ENCODE peak calls at places on chromosome 17, in six cellular contexts. N is A549, Q is testis, V is tibial artery, O is fibroblast of villous mesenchyme, S is heart right ventricle. L is an unnamed sample.

GRCh38 chr17:67565068-67565467 is 152.7 kb upstream of the NOL11 start:
- DNase-seq in N (no peak), Q (no peak), V (no peak), O (no peak), S (no peak), L (no peak)

GRCh38 chr17:31015639-31016038 is 44.8 kb downstream of the RNF135 start:
- DNase-seq in N (no peak), Q (no peak), V (no peak), O (no peak), S (no peak), L (no peak)

GRCh38 chr17:13415877-13416416 is 185.8 kb downstream of the HS3ST3A1 start:
- DNase-seq in N (no peak), Q (peak), V (no peak), O (peak), S (peak), L (peak)

GRCh38 chr17:10614536-10615155 is 42.5 kb downstream of the MYH3 start:
- DNase-seq in N (peak), Q (peak), V (peak), O (peak), S (peak), L (no peak)

GRCh38 chr17:21253646-21254441 is 634 bp upstream of the NATD1 start:
- DNase-seq in N (no peak), Q (no peak), V (no peak), O (no peak), S (no peak), L (no peak)

GRCh38 chr17:80212962-80213650 is 7.0 kb downstream of the SGSH start:
- DNase-seq in N (no peak), Q (no peak), V (peak), O (no peak), S (no peak), L (no peak)

GRCh38 chr17:75778861-75779249 is 5.8 kb upstream of the UNK start:
- DNase-seq in N (peak), Q (peak), V (no peak), O (no peak), S (no peak), L (no peak)

GRCh38 chr17:70278846-70279465 is 109.6 kb downstream of the KCNJ2 start:
- DNase-seq in N (no peak), Q (no peak), V (no peak), O (no peak), S (no peak), L (no peak)

GRCh38 chr17:81064746-81065475 is 30.0 kb downstream of the BAIAP2 start:
- DNase-seq in N (no peak), Q (no peak), V (no peak), O (peak), S (peak), L (no peak)

GRCh38 chr17:76962858-76963257 is 94.7 kb downstream of the MGAT5B start:
- DNase-seq in N (no peak), Q (no peak), V (no peak), O (no peak), S (no peak), L (no peak)

GRCh38 chr17:76688165-76688622 is 22.6 kb downstream of the MXRA7 start:
- DNase-seq in N (peak), Q (no peak), V (no peak), O (no peak), S (no peak), L (no peak)

GRCh38 chr17:13084420-13084819 is 66.6 kb upstream of the ELAC2 start:
- DNase-seq in N (no peak), Q (no peak), V (no peak), O (no peak), S (no peak), L (no peak)

GRCh38 chr17:44971776-44972483 is 3.8 kb upstream of the C1QL1 start:
- DNase-seq in N (no peak), Q (no peak), V (no peak), O (peak), S (no peak), L (no peak)

GRCh38 chr17:67514998-67515397 is 137.9 kb downstream of the PITPNC1 start:
- DNase-seq in N (no peak), Q (no peak), V (no peak), O (no peak), S (no peak), L (no peak)

GRCh38 chr17:3557768-3558583 is at the start of gene TRPV3:
- DNase-seq in N (no peak), Q (no peak), V (no peak), O (no peak), S (no peak), L (no peak)

GRCh38 chr17:31490991-31491793 is 99.7 kb downstream of the RAB11FIP4 start:
- DNase-seq in N (no peak), Q (no peak), V (no peak), O (no peak), S (no peak), L (no peak)

GRCh38 chr17:80109066-80109618 is 7.8 kb downstream of the GAA start:
- DNase-seq in N (no peak), Q (no peak), V (no peak), O (no peak), S (no peak), L (no peak)

GRCh38 chr17:46769531-46770438 is 48.7 kb downstream of the WNT3 start:
- DNase-seq in N (no peak), Q (no peak), V (no peak), O (no peak), S (no peak), L (no peak)

GRCh38 chr17:74951065-74951464 is 15.4 kb downstream of the OTOP3 start:
- DNase-seq in N (no peak), Q (no peak), V (no peak), O (no peak), S (no peak), L (no peak)

GRCh38 chr17:19327039-19327776 is 35.3 kb downstream of the B9D1 start:
- DNase-seq in N (peak), Q (no peak), V (no peak), O (peak), S (no peak), L (no peak)

GRCh38 chr17:49894761-49895160 is 46.9 kb upstream of the TAC4 start:
- DNase-seq in N (no peak), Q (no peak), V (no peak), O (no peak), S (no peak), L (no peak)

GRCh38 chr17:33452797-33453196 is 159.7 kb upstream of the ASIC2 start:
- DNase-seq in N (no peak), Q (no peak), V (no peak), O (no peak), S (no peak), L (no peak)

GRCh38 chr17:83026311-83026811 is 53.0 kb upstream of the METRNL start:
- DNase-seq in N (no peak), Q (no peak), V (no peak), O (no peak), S (no peak), L (no peak)

GRCh38 chr17:81601525-81602120 is 35.3 kb downstream of the NPLOC4 start:
- DNase-seq in N (peak), Q (peak), V (peak), O (peak), S (peak), L (no peak)

GRCh38 chr17:50474523-50474922 is 4.1 kb upstream of the RSAD1 start:
- DNase-seq in N (no peak), Q (peak), V (no peak), O (no peak), S (no peak), L (no peak)

GRCh38 chr17:48840441-48840840 is 9.6 kb downstream of the CALCOCO2 start:
- DNase-seq in N (no peak), Q (no peak), V (no peak), O (peak), S (no peak), L (no peak)

GRCh38 chr17:5583426-5584382 is 605 bp downstream of the NLRP1 start:
- DNase-seq in N (no peak), Q (no peak), V (peak), O (peak), S (peak), L (peak)

GRCh38 chr17:64491034-64491860 is 5.6 kb downstream of the POLG2 start:
- DNase-seq in N (peak), Q (no peak), V (no peak), O (peak), S (peak), L (no peak)

GRCh38 chr17:78048346-78049292 is 79.9 kb downstream of the TMC6 start:
- DNase-seq in N (no peak), Q (no peak), V (no peak), O (no peak), S (no peak), L (no peak)

GRCh38 chr17:17445925-17446665 is 30.7 kb upstream of the MED9 start:
- DNase-seq in N (peak), Q (no peak), V (no peak), O (peak), S (peak), L (no peak)

GRCh38 chr17:19578545-19578944 is 44.9 kb downstream of the SLC47A1 start:
- DNase-seq in N (peak), Q (no peak), V (no peak), O (no peak), S (no peak), L (no peak)

GRCh38 chr17:72445055-72445991 is 324.5 kb downstream of the SOX9 start:
- DNase-seq in N (peak), Q (no peak), V (no peak), O (no peak), S (no peak), L (no peak)

GRCh38 chr17:38605230-38605851 is 411 bp downstream of the SRCIN1 start:
- DNase-seq in N (no peak), Q (no peak), V (no peak), O (no peak), S (no peak), L (no peak)

GRCh38 chr17:74354123-74354522 is 7.5 kb downstream of the BTBD17 start:
- DNase-seq in N (peak), Q (peak), V (peak), O (no peak), S (no peak), L (peak)

GRCh38 chr17:7363311-7363710 is 8.4 kb downstream of the TMEM95 start:
- DNase-seq in N (peak), Q (no peak), V (no peak), O (peak), S (no peak), L (no peak)

GRCh38 chr17:7367918-7368596 is 12.8 kb upstream of the TNK1 start:
- DNase-seq in N (no peak), Q (no peak), V (no peak), O (no peak), S (no peak), L (no peak)

GRCh38 chr17:7361906-7362305 is 7.0 kb downstream of the TMEM95 start:
- DNase-seq in N (no peak), Q (no peak), V (no peak), O (no peak), S (no peak), L (no peak)

GRCh38 chr17:7370853-7371252 is 10.0 kb upstream of the TNK1 start:
- DNase-seq in N (no peak), Q (no peak), V (no peak), O (no peak), S (no peak), L (no peak)

DNA sequence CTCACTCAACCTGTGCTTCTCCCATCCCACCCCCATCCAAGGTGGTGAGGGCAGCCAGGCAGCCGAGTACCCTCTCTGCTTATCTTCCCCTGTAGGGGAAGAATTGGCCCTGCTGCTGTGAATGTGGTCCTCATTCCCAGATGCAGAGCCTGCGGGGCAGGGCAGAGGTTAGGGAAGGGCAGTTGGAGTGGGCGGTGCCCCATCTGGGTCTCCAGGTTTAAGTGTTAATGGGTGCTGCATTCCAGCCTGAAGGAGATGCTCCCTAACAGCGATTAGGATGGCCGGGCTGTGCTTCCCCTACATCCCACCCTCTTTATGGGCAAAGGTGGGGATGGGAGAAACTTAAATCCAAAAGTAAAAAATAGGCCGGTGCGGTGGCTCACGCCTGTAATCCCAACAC is 12.1 kb downstream of the TMEM95 start:
- DNase-seq in N (no peak), Q (no peak), V (no peak), O (no peak), S (no peak), L (no peak)
- TF ChIP-seq CTCF in N (no peak), Q (no peak), V (no peak), O (no peak), S (no peak), L (no peak)

GRCh38 chr17:66192378-66192687 is 400 bp upstream of the CEP112 start:
- DNase-seq in N (no peak), Q (no peak), V (no peak), O (no peak), S (no peak), L (no peak)

GRCh38 chr17:66185842-66186241 is 6.1 kb downstream of the CEP112 start:
- DNase-seq in N (no peak), Q (no peak), V (no peak), O (no peak), S (no peak), L (no peak)

GRCh38 chr17:66187718-66188117 is 4.2 kb downstream of the CEP112 start:
- DNase-seq in N (no peak), Q (no peak), V (no peak), O (no peak), S (no peak), L (no peak)

GRCh38 chr17:66190738-66191606 is 961 bp downstream of the CEP112 start:
- DNase-seq in N (peak), Q (peak), V (no peak), O (peak), S (peak), L (no peak)

GRCh38 chr17:66191607-66192377 is at the start of gene CEP112:
- DNase-seq in N (peak), Q (peak), V (peak), O (peak), S (peak), L (peak)
- TF ChIP-seq CTCF in N (no peak), Q (no peak), V (no peak), O (no peak), S (no peak), L (no peak)

DNA sequence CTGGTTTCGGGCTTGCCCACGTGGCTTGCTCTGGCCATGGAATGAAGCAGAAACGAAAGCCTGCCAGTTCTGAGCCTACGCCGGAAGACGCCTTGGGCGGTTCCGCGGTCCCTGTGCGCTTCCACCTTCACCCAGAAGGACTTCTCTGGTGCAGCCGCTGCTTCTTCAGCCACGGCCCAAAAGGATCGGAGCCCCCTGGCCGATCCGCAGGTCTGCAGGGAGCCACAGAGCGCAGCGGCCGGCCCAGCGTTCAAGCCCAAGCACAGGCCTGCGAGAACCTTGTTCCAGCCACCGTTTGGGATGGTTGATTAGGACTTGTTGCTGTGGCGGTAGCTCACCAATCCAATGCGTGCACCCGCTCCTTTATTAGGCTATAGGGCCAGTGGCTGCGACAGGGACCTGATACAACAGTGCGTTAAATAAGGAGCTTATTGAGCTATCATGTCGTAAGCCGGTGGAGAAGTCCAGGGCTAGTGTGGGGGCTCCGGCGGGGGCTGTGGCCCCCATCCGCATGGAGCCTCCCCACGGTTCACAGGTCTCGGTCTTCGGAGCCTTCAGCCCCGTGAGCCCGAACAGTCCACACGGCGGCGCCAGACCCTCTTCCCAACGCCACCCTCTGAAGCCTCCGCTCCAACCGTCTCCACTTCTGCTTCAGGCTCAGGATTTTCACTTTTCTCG is 10.2 kb upstream of the MPP2 start:
- DNase-seq in N (peak), Q (peak), V (no peak), O (peak), S (peak), L (no peak)
- TF ChIP-seq CTCF in N (peak), Q (no peak), V (peak), O (peak), S (peak), L (peak)

GRCh38 chr17:35801583-35802224 is 6.3 kb upstream of the MMP28 start:
- DNase-seq in N (no peak), Q (peak), V (peak), O (peak), S (peak), L (peak)

GRCh38 chr17:35807371-35808144 is 1.7 kb upstream of the TAF15 start:
- DNase-seq in N (no peak), Q (no peak), V (no peak), O (peak), S (no peak), L (no peak)

GRCh38 chr17:35808962-35809854 is at the start of gene TAF15:
- DNase-seq in N (peak), Q (peak), V (peak), O (peak), S (peak), L (peak)

GRCh38 chr17:35808240-35808961 is 883 bp upstream of the TAF15 start:
- DNase-seq in N (no peak), Q (no peak), V (no peak), O (no peak), S (no peak), L (no peak)

DNA sequence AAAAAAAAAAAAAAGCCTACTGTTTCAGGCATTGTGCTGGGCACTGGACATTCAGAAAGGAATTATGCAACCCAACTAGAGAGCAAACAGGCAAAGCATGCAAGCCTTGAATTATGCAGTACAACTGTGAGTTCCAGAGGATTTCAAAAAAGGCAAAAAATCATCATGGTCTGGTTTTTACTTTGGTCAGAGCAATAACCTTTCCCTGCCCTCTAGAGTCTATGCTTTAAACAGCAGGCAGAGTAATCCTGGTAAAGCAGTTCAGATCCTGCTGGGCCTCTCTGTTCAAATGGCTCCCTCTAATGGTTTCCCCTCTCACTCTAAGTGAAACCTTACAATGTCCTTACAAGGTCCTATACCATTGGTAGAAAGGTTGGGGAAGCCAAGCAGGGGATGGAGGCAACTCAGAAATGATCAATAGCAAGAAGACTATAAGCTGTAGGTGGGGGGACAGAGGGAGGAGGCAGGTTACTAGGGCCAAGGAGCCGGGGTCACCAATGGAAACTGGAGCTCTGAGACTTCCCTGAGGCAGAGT is 4.6 kb upstream of the TAF15 start:
- DNase-seq in N (peak), Q (peak), V (no peak), O (peak), S (peak), L (no peak)
- TF ChIP-seq CTCF in N (peak), Q (peak), V (peak), O (peak), S (peak), L (peak)

GRCh38 chr17:8925141-8925540 is 40.4 kb downstream of the PIK3R5 start:
- DNase-seq in N (no peak), Q (no peak), V (no peak), O (no peak), S (no peak), L (no peak)

GRCh38 chr17:8924595-8924994 is 40.9 kb downstream of the PIK3R5 start:
- DNase-seq in N (no peak), Q (no peak), V (no peak), O (no peak), S (no peak), L (no peak)

GRCh38 chr17:8922923-8923322 is 42.6 kb downstream of the PIK3R5 start:
- DNase-seq in N (no peak), Q (no peak), V (no peak), O (no peak), S (no peak), L (peak)

GRCh38 chr17:8922451-8922850 is 43.1 kb downstream of the PIK3R5 start:
- DNase-seq in N (no peak), Q (no peak), V (no peak), O (peak), S (no peak), L (no peak)

DNA sequence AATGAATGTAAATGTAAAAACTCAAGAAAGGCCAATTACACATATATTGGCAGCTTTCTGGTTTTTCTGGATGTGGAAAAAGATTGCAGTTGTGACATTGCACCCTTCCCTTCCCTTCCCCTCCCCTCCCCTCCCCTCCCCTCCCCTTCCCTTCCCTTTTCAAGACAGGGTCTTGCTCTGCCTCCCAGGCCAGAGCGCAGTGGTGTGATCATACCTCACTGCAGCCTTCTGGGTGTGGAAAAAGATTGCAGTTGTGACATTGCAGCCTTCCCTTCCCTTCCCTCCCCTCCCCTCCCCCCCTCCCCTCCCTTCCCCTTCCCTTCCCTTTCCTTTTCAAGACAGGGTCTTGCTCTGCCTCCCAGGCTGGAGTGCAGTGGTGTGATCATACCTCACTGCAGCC is 41.7 kb downstream of the PIK3R5 start:
- DNase-seq in N (no peak), Q (no peak), V (no peak), O (no peak), S (no peak), L (no peak)
- TF ChIP-seq CTCF in N (no peak), Q (no peak), V (no peak), O (no peak), S (no peak), L (no peak)

L was measured in heart left ventricle.